ENCODE peak calls at places on chromosome 13, in five cellular contexts. A, Z, T, H and L are unnamed samples.

GRCh38 chr13:42715909-42716308 is 65.5 kb upstream of the FAM216B start:
- DNase-seq in A (no peak), Z (no peak), T (no peak), H (no peak), L (no peak)

GRCh38 chr13:26011996-26012688 is 39.7 kb downstream of the SHISA2 start:
- DNase-seq in A (no peak), Z (peak), T (no peak), H (no peak), L (no peak)

GRCh38 chr13:106906431-106906996 is 338.6 kb upstream of the ARGLU1 start:
- DNase-seq in A (no peak), Z (no peak), T (no peak), H (no peak), L (no peak)

GRCh38 chr13:51397262-51397933 is 55.4 kb downstream of the INTS6 start:
- DNase-seq in A (no peak), Z (no peak), T (no peak), H (no peak), L (no peak)

GRCh38 chr13:26019881-26020535 is 31.8 kb downstream of the SHISA2 start:
- DNase-seq in A (no peak), Z (peak), T (no peak), H (no peak), L (no peak)

GRCh38 chr13:77333521-77334083 is 6.7 kb upstream of the MYCBP2 start:
- DNase-seq in A (no peak), Z (no peak), T (no peak), H (no peak), L (no peak)

GRCh38 chr13:33352520-33352919 is 67.0 kb upstream of the STARD13 start:
- DNase-seq in A (no peak), Z (no peak), T (no peak), H (no peak), L (no peak)

GRCh38 chr13:27920677-27921420 is 1.0 kb downstream of the PDX1 start:
- DNase-seq in A (no peak), Z (peak), T (no peak), H (no peak), L (no peak)

GRCh38 chr13:94362411-94362909 is 117.0 kb downstream of the DCT start:
- DNase-seq in A (peak), Z (peak), T (peak), H (peak), L (peak)

GRCh38 chr13:99165753-99166587 is 34.7 kb upstream of the UBAC2 start:
- DNase-seq in A (no peak), Z (no peak), T (no peak), H (no peak), L (no peak)

GRCh38 chr13:40665754-40666057 is 735 bp downstream of the FOXO1 start:
- DNase-seq in A (no peak), Z (no peak), T (peak), H (no peak), L (no peak)

GRCh38 chr13:33033361-33033812 is 17.2 kb downstream of the KL start:
- DNase-seq in A (no peak), Z (no peak), T (no peak), H (no peak), L (no peak)

GRCh38 chr13:18946738-18947137 is 234.9 kb downstream of the TUBA3C start:
- DNase-seq in A (no peak), Z (no peak), T (no peak), H (no peak), L (no peak)

GRCh38 chr13:28492527-28493367 is 2.2 kb downstream of the FLT1 start:
- DNase-seq in A (no peak), Z (no peak), T (no peak), H (peak), L (no peak)

GRCh38 chr13:73767191-73767741 is 366.9 kb downstream of the KLF12 start:
- DNase-seq in A (peak), Z (no peak), T (no peak), H (no peak), L (no peak)

GRCh38 chr13:108961542-108962125 is 332.2 kb downstream of the MYO16 start:
- DNase-seq in A (peak), Z (no peak), T (peak), H (peak), L (peak)

GRCh38 chr13:98416408-98416807 is 160.5 kb downstream of the STK24 start:
- DNase-seq in A (no peak), Z (no peak), T (no peak), H (no peak), L (no peak)

GRCh38 chr13:45770886-45771285 is 68.8 kb downstream of the CBY2 start:
- DNase-seq in A (no peak), Z (no peak), T (no peak), H (no peak), L (no peak)

GRCh38 chr13:82905071-82905470 is 977.2 kb downstream of the SLITRK1 start:
- DNase-seq in A (no peak), Z (no peak), T (no peak), H (no peak), L (no peak)

GRCh38 chr13:93413972-93414717 is 187.5 kb downstream of the GPC6 start:
- DNase-seq in A (no peak), Z (no peak), T (no peak), H (no peak), L (no peak)

GRCh38 chr13:40228981-40229380 is 437.5 kb downstream of the FOXO1 start:
- DNase-seq in A (no peak), Z (no peak), T (no peak), H (no peak), L (no peak)

GRCh38 chr13:33224686-33225085 is 60.9 kb downstream of the STARD13 start:
- DNase-seq in A (no peak), Z (no peak), T (no peak), H (no peak), L (no peak)

GRCh38 chr13:85709072-85709471 is 90.1 kb downstream of the SLITRK6 start:
- DNase-seq in A (no peak), Z (no peak), T (no peak), H (no peak), L (no peak)

GRCh38 chr13:35283856-35284255 is 192.6 kb downstream of the MAB21L1 start:
- DNase-seq in A (peak), Z (no peak), T (no peak), H (no peak), L (no peak)

GRCh38 chr13:110347088-110347487 is 40.0 kb downstream of the COL4A2 start:
- DNase-seq in A (no peak), Z (no peak), T (no peak), H (no peak), L (no peak)
- TF ChIP-seq POLR2A in A (no peak), Z (no peak), T (no peak), H (no peak), L (no peak)

DNA sequence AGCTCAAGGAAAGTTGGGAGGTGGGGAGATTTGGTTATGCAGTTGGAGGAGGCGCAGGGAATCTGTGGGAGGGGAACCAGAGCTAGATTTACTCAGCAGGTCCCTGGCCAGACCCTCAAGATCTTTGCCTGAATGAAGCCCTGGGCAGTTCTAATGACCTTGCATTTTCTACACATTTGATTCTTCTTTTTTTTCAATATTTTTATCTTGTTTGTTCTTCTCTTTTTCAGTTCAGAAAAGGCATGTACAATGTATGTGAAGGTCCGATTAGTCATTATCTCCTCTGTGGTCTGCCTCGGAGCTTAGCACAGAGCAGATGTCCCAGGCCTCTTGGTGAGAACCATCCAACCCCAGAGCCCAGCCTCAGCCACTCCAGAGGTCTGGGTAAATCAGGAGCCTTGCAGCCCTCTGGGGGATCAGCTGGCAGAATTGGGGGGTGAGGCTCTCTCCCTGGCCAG is 24.2 kb downstream of the SERP2 start:
- DNase-seq in A (no peak), Z (no peak), T (peak), H (no peak), L (no peak)
- TF ChIP-seq SIN3A in A (no peak), Z (no peak), T (peak), H (no peak), L (no peak)

DNA sequence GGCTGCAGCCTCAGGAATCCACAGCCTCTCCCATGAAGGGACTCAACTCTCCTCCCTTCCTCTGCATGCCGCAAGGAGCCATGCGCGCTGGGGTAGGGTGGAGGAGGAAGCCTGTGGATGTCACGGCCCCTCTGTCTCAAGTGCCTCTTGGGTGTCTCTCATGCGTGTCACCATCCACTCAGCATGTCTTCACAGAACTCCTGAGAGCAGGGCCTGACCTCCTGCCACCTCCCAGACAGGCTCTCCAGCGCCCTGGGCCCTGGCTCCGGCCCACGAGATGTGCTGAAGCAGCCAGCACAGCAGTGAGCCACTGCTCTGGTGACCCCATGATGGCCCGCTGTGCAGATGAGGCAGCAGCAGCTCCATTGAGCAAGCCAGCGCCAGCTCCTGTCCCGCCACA is 25.9 kb upstream of the SPACA7 start:
- DNase-seq in A (no peak), Z (no peak), T (no peak), H (no peak), L (no peak)
- TF ChIP-seq ZNF274 in A (no peak), Z (no peak), T (no peak), H (no peak), L (no peak)

GRCh38 chr13:63288576-63288975 is 1872.9 kb upstream of the PCDH20 start:
- DNase-seq in A (no peak), Z (no peak), T (no peak), H (no peak), L (no peak)
- TF ChIP-seq POLR2A in A (no peak), Z (no peak), T (no peak), H (no peak), L (no peak)

GRCh38 chr13:111099292-111099691 is 15.8 kb upstream of the ARHGEF7 start:
- DNase-seq in A (no peak), Z (no peak), T (no peak), H (no peak), L (no peak)
- TF ChIP-seq SIN3A in A (no peak), Z (no peak), T (no peak), H (no peak), L (no peak)

DNA sequence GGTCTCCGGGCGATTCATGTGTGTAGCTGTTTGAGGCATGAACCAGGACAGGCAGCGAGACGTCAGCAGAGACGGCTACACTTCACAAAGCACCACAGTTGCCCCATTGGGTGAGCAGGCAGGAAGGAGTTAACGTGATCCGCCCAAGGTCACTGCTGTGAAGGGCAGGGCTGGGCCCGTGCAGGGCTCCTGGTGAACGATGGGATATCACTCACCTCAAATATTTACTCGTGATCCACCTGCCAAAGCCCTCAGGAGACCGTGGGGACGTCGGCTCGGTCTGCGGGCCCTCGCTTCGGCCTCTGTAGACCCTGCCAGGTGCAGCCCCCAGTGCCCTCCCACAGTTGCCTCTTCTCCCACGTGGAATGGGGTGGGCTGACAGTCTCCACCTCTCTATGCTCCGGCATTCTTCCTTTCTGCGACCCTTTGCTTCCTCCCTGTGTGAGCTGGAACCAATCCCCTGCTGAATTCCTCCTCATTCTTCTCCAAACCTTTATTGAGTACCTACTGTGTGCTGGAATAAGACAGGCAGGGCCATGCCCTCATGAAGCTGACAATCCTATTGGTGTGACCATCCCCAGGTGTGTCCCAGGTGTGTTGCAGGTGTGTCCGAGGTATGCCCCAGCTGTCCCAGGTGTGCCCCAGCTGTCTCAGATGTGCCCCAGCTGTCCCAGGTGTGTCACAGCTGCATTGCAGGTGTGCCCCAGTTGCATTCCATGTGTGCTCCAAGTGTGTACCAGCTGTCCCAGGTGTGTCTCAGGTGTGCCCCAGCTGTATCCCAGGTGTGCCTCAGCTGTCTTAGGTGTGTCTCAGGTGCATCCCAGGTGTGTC is 2.1 kb upstream of the GRK1 start:
- DNase-seq in A (no peak), Z (no peak), T (no peak), H (no peak), L (no peak)
- TF ChIP-seq ZNF274 in A (no peak), Z (no peak), T (no peak), H (no peak), L (no peak)

GRCh38 chr13:79481685-79482052 is 714 bp downstream of the NDFIP2 start:
- DNase-seq in A (no peak), Z (no peak), T (peak), H (no peak), L (no peak)

GRCh38 chr13:79482271-79482970 is 1.5 kb downstream of the NDFIP2 start:
- DNase-seq in A (no peak), Z (no peak), T (no peak), H (no peak), L (no peak)

GRCh38 chr13:79477968-79478367 is 3.0 kb upstream of the NDFIP2 start:
- DNase-seq in A (no peak), Z (no peak), T (no peak), H (no peak), L (no peak)

GRCh38 chr13:79483302-79483701 is 2.3 kb downstream of the NDFIP2 start:
- DNase-seq in A (no peak), Z (no peak), T (no peak), H (no peak), L (no peak)

DNA sequence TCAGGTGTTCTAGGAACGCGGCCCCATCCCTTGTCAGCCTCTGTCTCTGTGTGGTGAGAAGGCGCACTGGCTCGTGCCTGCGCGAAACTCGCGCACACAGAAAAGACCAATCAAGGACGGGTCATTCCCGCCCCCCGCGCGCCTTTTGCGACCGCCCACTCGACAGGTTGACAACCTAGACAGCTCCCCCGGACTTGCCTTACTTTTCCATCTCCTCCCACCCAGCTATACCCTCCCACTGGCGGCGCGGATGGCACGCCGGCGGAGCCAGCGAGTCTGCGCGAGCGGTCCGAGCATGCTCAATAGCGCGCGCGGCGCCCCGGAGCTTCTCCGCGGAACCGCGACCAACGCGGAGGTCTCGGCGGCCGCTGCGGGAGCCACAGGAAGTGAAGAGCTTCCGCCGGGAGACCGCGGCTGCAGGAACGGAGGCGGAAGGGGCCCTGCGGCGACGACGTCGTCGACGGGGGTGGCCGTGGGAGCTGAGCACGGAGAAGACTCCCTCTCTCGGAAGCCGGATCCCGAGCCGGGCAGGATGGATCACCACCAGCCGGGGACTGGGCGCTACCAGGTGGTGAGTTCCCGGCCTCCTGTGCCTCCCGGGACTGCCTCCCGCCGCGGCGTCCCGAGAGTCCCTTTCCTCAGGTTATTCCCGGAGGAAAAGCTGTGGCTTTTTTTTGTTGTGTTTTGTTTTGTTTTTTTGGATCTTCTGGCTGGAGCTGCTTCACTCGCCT is at the start of gene NDFIP2:
- DNase-seq in A (peak), Z (peak), T (peak), H (peak), L (peak)
- TF ChIP-seq POLR2A in A (peak), Z (peak), T (peak), H (peak), L (peak)